ENCODE peak calls at places on chromosome 19, in four cellular contexts. One of them, this sample, is unnamed.
A peak's percentile ranks its signal among the peaks of the same experiment; 100 is the strongest.

GRCh38 chr19:5595129-5595528 is 27.4 kb upstream of the TINCR start:
- DNase-seq in effector memory CD4-positive, alpha-beta T cell: no peak
- DNase-seq in suprapubic skin: no peak
- DNase-seq in HCT116: no peak
- DNase-seq in this sample: no peak

GRCh38 chr19:58217069-58217481 is 11.6 kb upstream of the ZNF544 start:
- DNase-seq in effector memory CD4-positive, alpha-beta T cell: no peak
- DNase-seq in HCT116: no peak
- DNase-seq in suprapubic skin: no peak
- DNase-seq in this sample: no peak

GRCh38 chr19:19591133-19591825 is 27.2 kb downstream of the PBX4 start:
- DNase-seq in suprapubic skin: no peak
- DNase-seq in effector memory CD4-positive, alpha-beta T cell: peak; percentile 71
- DNase-seq in HCT116: no peak
- DNase-seq in this sample: no peak

GRCh38 chr19:13459351-13459750 is 46.9 kb downstream of the CACNA1A start:
- DNase-seq in suprapubic skin: no peak
- DNase-seq in effector memory CD4-positive, alpha-beta T cell: no peak
- DNase-seq in HCT116: no peak
- DNase-seq in this sample: peak; percentile 40

GRCh38 chr19:48480476-48481190 is 11.5 kb downstream of the CYTH2 start:
- DNase-seq in suprapubic skin: no peak
- DNase-seq in HCT116: no peak
- DNase-seq in effector memory CD4-positive, alpha-beta T cell: peak; percentile 43
- DNase-seq in this sample: peak; percentile 46

GRCh38 chr19:31718041-31718440 is 368.8 kb upstream of the TSHZ3 start:
- DNase-seq in suprapubic skin: peak; percentile 12
- DNase-seq in effector memory CD4-positive, alpha-beta T cell: no peak
- DNase-seq in HCT116: no peak
- DNase-seq in this sample: no peak

GRCh38 chr19:2648528-2648937 is 54.0 kb downstream of the GNG7 start:
- DNase-seq in suprapubic skin: no peak
- DNase-seq in HCT116: peak; percentile 51
- DNase-seq in effector memory CD4-positive, alpha-beta T cell: peak; percentile 63
- DNase-seq in this sample: peak; percentile 62

GRCh38 chr19:56594446-56594782 is 688 bp upstream of the ZNF71 start:
- DNase-seq in effector memory CD4-positive, alpha-beta T cell: no peak
- DNase-seq in suprapubic skin: no peak
- DNase-seq in HCT116: no peak
- DNase-seq in this sample: no peak

GRCh38 chr19:48553676-48554384 is 1.9 kb downstream of the SULT2B1 start:
- DNase-seq in effector memory CD4-positive, alpha-beta T cell: no peak
- DNase-seq in suprapubic skin: no peak
- DNase-seq in HCT116: no peak
- DNase-seq in this sample: no peak

GRCh38 chr19:29393915-29394460 is 131.8 kb upstream of the VSTM2B start:
- DNase-seq in HCT116: no peak
- DNase-seq in suprapubic skin: no peak
- DNase-seq in effector memory CD4-positive, alpha-beta T cell: no peak
- DNase-seq in this sample: no peak

GRCh38 chr19:3289971-3290569 is 65.6 kb downstream of the CELF5 start:
- DNase-seq in effector memory CD4-positive, alpha-beta T cell: no peak
- DNase-seq in suprapubic skin: no peak
- DNase-seq in HCT116: no peak
- DNase-seq in this sample: no peak

GRCh38 chr19:44848036-44848804 is 2.1 kb downstream of the NECTIN2 start:
- DNase-seq in HCT116: no peak
- DNase-seq in effector memory CD4-positive, alpha-beta T cell: no peak
- DNase-seq in suprapubic skin: no peak
- DNase-seq in this sample: no peak

GRCh38 chr19:45097776-45098520 is 5.0 kb downstream of the PPP1R37 start:
- DNase-seq in suprapubic skin: no peak
- DNase-seq in HCT116: no peak
- DNase-seq in effector memory CD4-positive, alpha-beta T cell: no peak
- DNase-seq in this sample: peak; percentile 28

GRCh38 chr19:24033962-24034342 is 53.0 kb upstream of the ZNF254 start:
- DNase-seq in HCT116: no peak
- DNase-seq in effector memory CD4-positive, alpha-beta T cell: peak; percentile 6
- DNase-seq in suprapubic skin: no peak
- DNase-seq in this sample: peak; percentile 47

GRCh38 chr19:4916292-4917082 is 7.2 kb downstream of the UHRF1 start:
- DNase-seq in effector memory CD4-positive, alpha-beta T cell: peak; percentile 22
- DNase-seq in suprapubic skin: no peak
- DNase-seq in HCT116: no peak
- DNase-seq in this sample: no peak

GRCh38 chr19:4609878-4610511 is 29.3 kb upstream of the TNFAIP8L1 start:
- DNase-seq in HCT116: no peak
- DNase-seq in effector memory CD4-positive, alpha-beta T cell: no peak
- DNase-seq in suprapubic skin: no peak
- DNase-seq in this sample: no peak

GRCh38 chr19:38869160-38869835 is 8.8 kb downstream of the RINL start:
- DNase-seq in effector memory CD4-positive, alpha-beta T cell: peak; percentile 20
- DNase-seq in HCT116: no peak
- DNase-seq in suprapubic skin: no peak
- DNase-seq in this sample: no peak

GRCh38 chr19:27776020-27776419 is 1436.9 kb downstream of the UQCRFS1 start:
- DNase-seq in effector memory CD4-positive, alpha-beta T cell: no peak
- DNase-seq in suprapubic skin: no peak
- DNase-seq in HCT116: no peak
- DNase-seq in this sample: no peak

GRCh38 chr19:33224694-33225457 is 774 bp downstream of the SLC7A10 start:
- DNase-seq in effector memory CD4-positive, alpha-beta T cell: no peak
- DNase-seq in suprapubic skin: no peak
- DNase-seq in HCT116: no peak
- DNase-seq in this sample: no peak

GRCh38 chr19:31675187-31675913 is 326.1 kb upstream of the TSHZ3 start:
- DNase-seq in suprapubic skin: no peak
- DNase-seq in HCT116: no peak
- DNase-seq in effector memory CD4-positive, alpha-beta T cell: no peak
- DNase-seq in this sample: no peak

GRCh38 chr19:38317104-38317612 is 1.4 kb upstream of the YIF1B start:
- DNase-seq in suprapubic skin: no peak
- DNase-seq in effector memory CD4-positive, alpha-beta T cell: peak; percentile 12
- DNase-seq in HCT116: no peak
- DNase-seq in this sample: no peak

GRCh38 chr19:32223595-32224370 is 121.6 kb upstream of the ZNF507 start:
- DNase-seq in effector memory CD4-positive, alpha-beta T cell: no peak
- DNase-seq in suprapubic skin: no peak
- DNase-seq in HCT116: no peak
- DNase-seq in this sample: no peak

GRCh38 chr19:39558623-39559117 is 18.7 kb upstream of the EID2 start:
- DNase-seq in effector memory CD4-positive, alpha-beta T cell: no peak
- DNase-seq in HCT116: no peak
- DNase-seq in suprapubic skin: no peak
- DNase-seq in this sample: no peak

GRCh38 chr19:45376045-45376724 is 5.8 kb upstream of the ERCC2 start:
- DNase-seq in HCT116: peak; percentile 13
- DNase-seq in effector memory CD4-positive, alpha-beta T cell: no peak
- DNase-seq in suprapubic skin: no peak
- DNase-seq in this sample: no peak

GRCh38 chr19:37251308-37252229 is 33.6 kb downstream of the ZNF383 start:
- DNase-seq in effector memory CD4-positive, alpha-beta T cell: peak; percentile 60
- DNase-seq in HCT116: no peak
- DNase-seq in suprapubic skin: no peak
- DNase-seq in this sample: peak; percentile 69

GRCh38 chr19:9991425-9992191 is 18.7 kb downstream of the COL5A3 start:
- DNase-seq in HCT116: no peak
- DNase-seq in suprapubic skin: no peak
- DNase-seq in effector memory CD4-positive, alpha-beta T cell: no peak
- DNase-seq in this sample: no peak

GRCh38 chr19:44783545-44783944 is 5.9 kb downstream of the CBLC start:
- DNase-seq in suprapubic skin: no peak
- DNase-seq in effector memory CD4-positive, alpha-beta T cell: no peak
- DNase-seq in HCT116: no peak
- DNase-seq in this sample: no peak

GRCh38 chr19:2984196-2984490 is 6.8 kb downstream of the TLE6 start:
- DNase-seq in suprapubic skin: no peak
- DNase-seq in HCT116: no peak
- DNase-seq in effector memory CD4-positive, alpha-beta T cell: no peak
- DNase-seq in this sample: no peak

GRCh38 chr19:49553451-49554271 is 25.9 kb downstream of the RCN3 start:
- DNase-seq in suprapubic skin: no peak
- DNase-seq in HCT116: no peak
- DNase-seq in effector memory CD4-positive, alpha-beta T cell: no peak
- DNase-seq in this sample: no peak

GRCh38 chr19:38708413-38709024 is 35.8 kb downstream of the CAPN12 start:
- DNase-seq in effector memory CD4-positive, alpha-beta T cell: no peak
- DNase-seq in HCT116: no peak
- DNase-seq in suprapubic skin: no peak
- DNase-seq in this sample: no peak

GRCh38 chr19:19540707-19541515 is 2.8 kb downstream of the CILP2 start:
- DNase-seq in HCT116: peak; percentile 93
- DNase-seq in effector memory CD4-positive, alpha-beta T cell: peak; percentile 77
- DNase-seq in suprapubic skin: peak; percentile 76
- DNase-seq in this sample: peak; percentile 35

GRCh38 chr19:3785464-3785937 is 680 bp downstream of the MATK start:
- DNase-seq in effector memory CD4-positive, alpha-beta T cell: no peak
- DNase-seq in suprapubic skin: no peak
- DNase-seq in HCT116: no peak
- DNase-seq in this sample: no peak

GRCh38 chr19:11480081-11480926 is 542 bp downstream of the ELAVL3 start:
- DNase-seq in effector memory CD4-positive, alpha-beta T cell: no peak
- DNase-seq in HCT116: no peak
- DNase-seq in suprapubic skin: no peak
- DNase-seq in this sample: no peak

GRCh38 chr19:46386996-46387712 is 26.2 kb downstream of the CCDC8 start:
- DNase-seq in suprapubic skin: no peak
- DNase-seq in HCT116: no peak
- DNase-seq in effector memory CD4-positive, alpha-beta T cell: no peak
- DNase-seq in this sample: no peak

GRCh38 chr19:33411621-33412180 is 38.2 kb downstream of the CEBPG start:
- DNase-seq in HCT116: no peak
- DNase-seq in suprapubic skin: no peak
- DNase-seq in effector memory CD4-positive, alpha-beta T cell: no peak
- DNase-seq in this sample: no peak

GRCh38 chr19:30692517-30692870 is 320.3 kb downstream of the ZNF536 start:
- DNase-seq in effector memory CD4-positive, alpha-beta T cell: no peak
- DNase-seq in suprapubic skin: peak; percentile 79
- DNase-seq in HCT116: no peak
- DNase-seq in this sample: no peak

GRCh38 chr19:4059931-4060620 is 6.6 kb downstream of the ZBTB7A start:
- DNase-seq in effector memory CD4-positive, alpha-beta T cell: peak; percentile 71
- DNase-seq in HCT116: no peak
- DNase-seq in suprapubic skin: peak; percentile 88
- DNase-seq in this sample: no peak

GRCh38 chr19:55640043-55640576 is 692 bp upstream of the ZNF580 start:
- DNase-seq in HCT116: no peak
- DNase-seq in suprapubic skin: no peak
- DNase-seq in effector memory CD4-positive, alpha-beta T cell: peak; percentile 61
- DNase-seq in this sample: peak; percentile 84

DNA sequence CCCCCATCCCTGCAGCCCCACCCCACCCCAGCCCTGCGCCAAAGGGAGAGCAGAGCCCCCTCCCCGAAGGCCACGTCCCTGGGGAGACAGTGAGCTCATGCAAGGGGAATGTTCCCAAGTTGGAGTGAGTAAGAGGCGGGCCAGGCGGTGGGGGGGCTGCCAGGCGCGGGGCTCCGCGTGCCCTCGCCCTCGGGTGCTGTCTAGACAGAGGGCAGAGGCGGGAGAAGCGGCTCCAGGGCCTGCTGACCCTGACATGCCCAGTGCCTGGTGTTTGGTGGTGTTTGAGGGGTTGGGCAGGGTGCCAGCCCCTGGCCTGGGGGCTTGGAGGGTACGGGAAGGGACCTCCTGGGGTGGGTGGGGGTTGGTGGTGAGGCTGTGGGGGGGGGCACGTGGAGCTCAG is 1.0 kb downstream of the FSTL3 start:
- DNase-seq in effector memory CD4-positive, alpha-beta T cell: no peak
- DNase-seq in suprapubic skin: no peak
- DNase-seq in HCT116: no peak
- DNase-seq in this sample: no peak
- H3K27ac ChIP-seq in effector memory CD4-positive, alpha-beta T cell: no peak overlapping the region
- H3K27ac ChIP-seq in suprapubic skin: peak overlapping the region; percentile 96
- H3K27ac ChIP-seq in HCT116: peak overlapping the region; percentile 75
- H3K27ac ChIP-seq in this sample: no peak overlapping the region

GRCh38 chr19:18439025-18439909 is 1.3 kb upstream of the ISYNA1 start:
- DNase-seq in HCT116: no peak
- DNase-seq in effector memory CD4-positive, alpha-beta T cell: no peak
- DNase-seq in suprapubic skin: no peak
- DNase-seq in this sample: no peak
- H3K27ac ChIP-seq in HCT116: peak overlapping the region; percentile 99
- H3K27ac ChIP-seq in effector memory CD4-positive, alpha-beta T cell: no peak overlapping the region
- H3K27ac ChIP-seq in suprapubic skin: peak overlapping the region; percentile 15
- H3K27ac ChIP-seq in this sample: peak overlapping the region; percentile 69

DNA sequence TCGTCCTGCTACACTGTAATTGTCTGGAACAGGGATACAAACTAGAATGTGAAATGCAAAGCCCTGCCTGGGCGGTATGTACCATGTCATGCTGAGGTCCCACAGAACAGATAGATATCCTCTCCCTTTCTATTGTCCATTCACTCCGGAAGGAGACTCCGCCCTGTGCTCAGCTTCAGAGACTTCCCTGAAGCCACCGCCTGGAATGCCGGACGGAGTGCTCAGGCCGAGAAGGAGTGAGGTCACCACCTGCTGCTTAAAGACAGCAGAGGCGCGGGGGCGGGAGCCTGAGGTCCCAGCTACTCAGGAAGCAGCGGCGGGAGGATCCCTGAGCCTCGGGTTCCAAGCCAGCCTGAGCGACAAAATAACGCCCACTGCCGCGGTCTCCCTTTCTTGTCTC is 890 bp upstream of the ZNF611 start:
- DNase-seq in HCT116: no peak
- DNase-seq in suprapubic skin: no peak
- DNase-seq in effector memory CD4-positive, alpha-beta T cell: no peak
- DNase-seq in this sample: no peak
- H3K27ac ChIP-seq in HCT116: no peak overlapping the region
- H3K27ac ChIP-seq in suprapubic skin: peak overlapping the region; percentile 83
- H3K27ac ChIP-seq in effector memory CD4-positive, alpha-beta T cell: peak overlapping the region; percentile 87
- H3K27ac ChIP-seq in this sample: peak overlapping the region; percentile 82

DNA sequence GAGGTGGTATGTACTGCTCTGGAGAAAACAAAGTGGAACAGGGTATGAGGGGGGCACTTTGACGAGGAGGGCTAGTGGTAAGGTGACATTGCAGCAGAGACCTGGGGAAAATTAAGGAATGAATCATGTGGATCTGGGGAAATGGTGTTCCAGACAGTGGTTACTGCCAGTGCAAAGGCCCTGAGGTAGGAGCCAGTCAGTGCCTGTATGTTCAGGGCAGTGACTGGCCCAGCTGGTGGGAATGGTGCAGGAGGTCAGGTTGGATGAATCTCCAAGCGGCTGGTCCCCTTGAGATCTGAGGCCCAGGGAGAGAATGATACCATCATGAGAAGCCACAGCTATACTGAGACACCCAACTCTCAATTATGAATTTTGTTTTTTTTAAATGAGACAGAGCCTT is 4.9 kb downstream of the VAV1 start:
- DNase-seq in effector memory CD4-positive, alpha-beta T cell: no peak
- DNase-seq in suprapubic skin: no peak
- DNase-seq in HCT116: no peak
- DNase-seq in this sample: no peak
- H3K27ac ChIP-seq in effector memory CD4-positive, alpha-beta T cell: no peak overlapping the region
- H3K27ac ChIP-seq in suprapubic skin: no peak overlapping the region
- H3K27ac ChIP-seq in HCT116: no peak overlapping the region
- H3K27ac ChIP-seq in this sample: no peak overlapping the region

GRCh38 chr19:14775855-14776254 is 2.5 kb downstream of the ADGRE2 start:
- DNase-seq in suprapubic skin: peak; percentile 78
- DNase-seq in effector memory CD4-positive, alpha-beta T cell: no peak
- DNase-seq in HCT116: no peak
- DNase-seq in this sample: no peak
- H3K27ac ChIP-seq in suprapubic skin: no peak overlapping the region
- H3K27ac ChIP-seq in effector memory CD4-positive, alpha-beta T cell: no peak overlapping the region
- H3K27ac ChIP-seq in HCT116: peak overlapping the region; percentile 58
- H3K27ac ChIP-seq in this sample: no peak overlapping the region